ENCODE peak calls at places on chromosomes 3 and 15, in four cellular contexts. One of them, this sample, is unnamed.
A peak's percentile ranks its signal among the peaks of the same experiment; 100 is the strongest.

GRCh38 chr15:40064231-40064894 is 25.4 kb upstream of the SRP14 start:
- DNase-seq in GM23338: peak; percentile 40
- DNase-seq in left lung: peak; percentile 29
- DNase-seq in fibroblast of lung: no peak
- DNase-seq in this sample: peak; percentile 75

GRCh38 chr3:122247825-122248185 is 64.3 kb downstream of the CASR start:
- DNase-seq in GM23338: no peak
- DNase-seq in left lung: no peak
- DNase-seq in fibroblast of lung: no peak
- DNase-seq in this sample: no peak

GRCh38 chr15:78303729-78304486 is 4.5 kb upstream of the SKIC8 start:
- DNase-seq in GM23338: peak; percentile 39
- DNase-seq in left lung: no peak
- DNase-seq in fibroblast of lung: no peak
- DNase-seq in this sample: no peak

GRCh38 chr3:30042274-30042859 is 564.0 kb upstream of the TGFBR2 start:
- DNase-seq in left lung: peak; percentile 36
- DNase-seq in GM23338: peak; percentile 84
- DNase-seq in fibroblast of lung: peak; percentile 86
- DNase-seq in this sample: peak; percentile 26

GRCh38 chr15:70796516-70797310 is 33.4 kb upstream of the UACA start:
- DNase-seq in left lung: no peak
- DNase-seq in GM23338: no peak
- DNase-seq in fibroblast of lung: no peak
- DNase-seq in this sample: no peak

GRCh38 chr3:8446845-8447244 is 54.8 kb upstream of the LMCD1 start:
- DNase-seq in GM23338: no peak
- DNase-seq in left lung: no peak
- DNase-seq in fibroblast of lung: no peak
- DNase-seq in this sample: no peak

GRCh38 chr3:195447205-195447604 is 4.4 kb upstream of the ACAP2 start:
- DNase-seq in left lung: no peak
- DNase-seq in GM23338: no peak
- DNase-seq in fibroblast of lung: no peak
- DNase-seq in this sample: no peak

GRCh38 chr3:35394400-35394799 is 244.9 kb upstream of the ARPP21 start:
- DNase-seq in fibroblast of lung: no peak
- DNase-seq in left lung: no peak
- DNase-seq in GM23338: no peak
- DNase-seq in this sample: no peak

GRCh38 chr15:82810863-82811421 is 1.5 kb downstream of the WHAMM start:
- DNase-seq in fibroblast of lung: no peak
- DNase-seq in GM23338: no peak
- DNase-seq in left lung: no peak
- DNase-seq in this sample: no peak

GRCh38 chr15:83769411-83769960 is 115.6 kb downstream of the ADAMTSL3 start:
- DNase-seq in GM23338: no peak
- DNase-seq in left lung: no peak
- DNase-seq in fibroblast of lung: no peak
- DNase-seq in this sample: no peak

GRCh38 chr3:66858656-66859381 is 139.3 kb upstream of the KBTBD8 start:
- DNase-seq in fibroblast of lung: no peak
- DNase-seq in left lung: no peak
- DNase-seq in GM23338: peak; percentile 86
- DNase-seq in this sample: no peak

GRCh38 chr15:75235760-75236729 is 22.1 kb upstream of the GOLGA6C start:
- DNase-seq in fibroblast of lung: no peak
- DNase-seq in left lung: peak; percentile 22
- DNase-seq in GM23338: no peak
- DNase-seq in this sample: peak; percentile 4

GRCh38 chr3:125160911-125161371 is 51.6 kb downstream of the SLC12A8 start:
- DNase-seq in GM23338: no peak
- DNase-seq in fibroblast of lung: peak; percentile 64
- DNase-seq in left lung: no peak
- DNase-seq in this sample: no peak

GRCh38 chr3:133548090-133548489 is 25.4 kb upstream of the CDV3 start:
- DNase-seq in left lung: no peak
- DNase-seq in GM23338: no peak
- DNase-seq in fibroblast of lung: no peak
- DNase-seq in this sample: no peak

GRCh38 chr15:57070674-57071073 is 152.2 kb downstream of the TCF12 start:
- DNase-seq in fibroblast of lung: no peak
- DNase-seq in left lung: no peak
- DNase-seq in GM23338: no peak
- DNase-seq in this sample: no peak

GRCh38 chr15:72851586-72851985 is 68.0 kb upstream of the ADPGK start:
- DNase-seq in left lung: no peak
- DNase-seq in fibroblast of lung: no peak
- DNase-seq in GM23338: no peak
- DNase-seq in this sample: no peak

GRCh38 chr15:91496754-91497691 is 356.5 kb upstream of the SLCO3A1 start:
- DNase-seq in left lung: no peak
- DNase-seq in fibroblast of lung: no peak
- DNase-seq in GM23338: no peak
- DNase-seq in this sample: no peak

GRCh38 chr3:12969487-12969886 is 103.7 kb downstream of the IQSEC1 start:
- DNase-seq in GM23338: no peak
- DNase-seq in left lung: no peak
- DNase-seq in fibroblast of lung: no peak
- DNase-seq in this sample: no peak

GRCh38 chr3:73796382-73796781 is 171.6 kb upstream of the PDZRN3 start:
- DNase-seq in left lung: no peak
- DNase-seq in GM23338: no peak
- DNase-seq in fibroblast of lung: no peak
- DNase-seq in this sample: no peak

GRCh38 chr15:56805466-56806146 is 72.3 kb upstream of the ZNF280D start:
- DNase-seq in GM23338: no peak
- DNase-seq in left lung: no peak
- DNase-seq in fibroblast of lung: peak; percentile 82
- DNase-seq in this sample: no peak

GRCh38 chr3:81816473-81817260 is 55.2 kb upstream of the GBE1 start:
- DNase-seq in fibroblast of lung: peak; percentile 48
- DNase-seq in left lung: no peak
- DNase-seq in GM23338: no peak
- DNase-seq in this sample: peak; percentile 72

GRCh38 chr3:117744935-117745334 is 1035.4 kb downstream of the TUSC7 start:
- DNase-seq in left lung: no peak
- DNase-seq in GM23338: no peak
- DNase-seq in fibroblast of lung: no peak
- DNase-seq in this sample: no peak

GRCh38 chr15:34436126-34436955 is 1.3 kb downstream of the GOLGA8A start:
- DNase-seq in fibroblast of lung: peak; percentile 9
- DNase-seq in GM23338: peak; percentile 36
- DNase-seq in left lung: no peak
- DNase-seq in this sample: peak; percentile 14

GRCh38 chr15:28093761-28094535 is 5.2 kb downstream of the OCA2 start:
- DNase-seq in fibroblast of lung: no peak
- DNase-seq in left lung: no peak
- DNase-seq in GM23338: peak; percentile 44
- DNase-seq in this sample: no peak

GRCh38 chr3:194344012-194344411 is 7.1 kb downstream of the CPN2 start:
- DNase-seq in GM23338: peak; percentile 90
- DNase-seq in left lung: peak; percentile 76
- DNase-seq in fibroblast of lung: peak; percentile 63
- DNase-seq in this sample: peak; percentile 88

GRCh38 chr15:63484433-63484832 is 20.0 kb upstream of the USP3 start:
- DNase-seq in left lung: no peak
- DNase-seq in GM23338: no peak
- DNase-seq in fibroblast of lung: no peak
- DNase-seq in this sample: no peak

GRCh38 chr15:39077998-39078397 is 502.9 kb upstream of the THBS1 start:
- DNase-seq in GM23338: no peak
- DNase-seq in fibroblast of lung: no peak
- DNase-seq in left lung: no peak
- DNase-seq in this sample: no peak

GRCh38 chr3:87796137-87796899 is 262.5 kb downstream of the CGGBP1 start:
- DNase-seq in left lung: no peak
- DNase-seq in GM23338: no peak
- DNase-seq in fibroblast of lung: no peak
- DNase-seq in this sample: no peak

GRCh38 chr3:169466990-169467389 is 196.5 kb downstream of the MECOM start:
- DNase-seq in GM23338: no peak
- DNase-seq in left lung: no peak
- DNase-seq in fibroblast of lung: no peak
- DNase-seq in this sample: no peak

GRCh38 chr3:14766428-14767244 is 52.1 kb upstream of the FGD5 start:
- DNase-seq in GM23338: no peak
- DNase-seq in left lung: no peak
- DNase-seq in fibroblast of lung: no peak
- DNase-seq in this sample: no peak

GRCh38 chr3:124131158-124132115 is 139.5 kb upstream of the ROPN1 start:
- DNase-seq in left lung: no peak
- DNase-seq in GM23338: no peak
- DNase-seq in fibroblast of lung: no peak
- DNase-seq in this sample: no peak

GRCh38 chr3:66394261-66395249 is 106.3 kb downstream of the LRIG1 start:
- DNase-seq in fibroblast of lung: no peak
- DNase-seq in left lung: no peak
- DNase-seq in GM23338: no peak
- DNase-seq in this sample: no peak

GRCh38 chr15:33846151-33846550 is 122.1 kb upstream of the CHRM5 start:
- DNase-seq in fibroblast of lung: no peak
- DNase-seq in GM23338: no peak
- DNase-seq in left lung: no peak
- DNase-seq in this sample: no peak

GRCh38 chr3:188104050-188104449 is 49.9 kb upstream of the LPP start:
- DNase-seq in left lung: no peak
- DNase-seq in fibroblast of lung: no peak
- DNase-seq in GM23338: no peak
- DNase-seq in this sample: no peak

DNA sequence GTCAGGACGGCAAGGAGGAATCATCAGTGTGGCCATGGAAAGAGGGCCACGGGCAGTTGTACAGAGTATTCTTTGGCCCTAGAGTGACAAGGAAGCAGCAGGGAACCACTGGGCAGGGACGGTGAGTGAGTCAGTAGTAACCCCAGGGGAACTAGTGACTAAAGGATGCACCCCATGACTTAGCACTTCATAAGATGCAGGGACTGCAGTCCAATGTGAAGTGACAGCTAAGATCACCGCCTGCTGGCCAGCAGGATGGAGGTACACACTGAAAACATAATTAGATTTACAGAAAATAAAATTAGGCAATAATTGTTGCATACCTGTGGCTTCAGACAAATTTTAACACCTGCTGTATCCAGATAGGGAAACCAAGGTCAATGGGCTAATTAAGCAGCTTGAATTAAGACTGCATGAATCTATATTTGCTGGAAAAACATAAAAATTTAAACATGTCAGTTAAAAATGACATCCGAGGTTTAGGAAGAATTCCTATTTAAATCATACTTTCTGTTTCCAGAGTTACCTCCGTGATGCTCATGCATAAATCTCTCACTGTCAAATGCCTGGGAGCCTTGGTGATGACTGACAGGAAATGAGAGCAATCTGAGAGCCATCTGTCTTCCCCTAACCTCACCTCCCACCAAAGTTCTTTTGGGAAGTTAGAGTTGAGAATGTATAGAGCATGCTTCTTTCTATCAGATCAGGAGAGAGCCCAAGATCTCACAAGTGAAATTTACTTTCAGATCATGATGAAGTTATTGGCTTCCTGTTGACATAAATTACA is 56.5 kb downstream of the DCLK3 start:
- DNase-seq in fibroblast of lung: peak; percentile 47
- DNase-seq in GM23338: peak; percentile 40
- DNase-seq in left lung: no peak
- DNase-seq in this sample: no peak
- TF ChIP-seq CTCF in fibroblast of lung: peak; percentile 14
- TF ChIP-seq CTCF in GM23338: peak; percentile 46
- TF ChIP-seq CTCF in left lung: no peak
- TF ChIP-seq CTCF in this sample: no peak

GRCh38 chr3:47291158-47291753 is 8.5 kb downstream of the KLHL18 start:
- DNase-seq in left lung: no peak
- DNase-seq in GM23338: no peak
- DNase-seq in fibroblast of lung: no peak
- DNase-seq in this sample: no peak
- TF ChIP-seq CTCF in left lung: no peak
- TF ChIP-seq CTCF in GM23338: no peak
- TF ChIP-seq CTCF in fibroblast of lung: no peak
- TF ChIP-seq CTCF in this sample: no peak

GRCh38 chr15:55770261-55770660 is 27.3 kb upstream of the PRTG start:
- DNase-seq in GM23338: no peak
- DNase-seq in fibroblast of lung: peak; percentile 77
- DNase-seq in left lung: no peak
- DNase-seq in this sample: no peak

GRCh38 chr15:55766676-55767075 is 23.7 kb upstream of the PRTG start:
- DNase-seq in left lung: no peak
- DNase-seq in GM23338: no peak
- DNase-seq in fibroblast of lung: no peak
- DNase-seq in this sample: no peak

GRCh38 chr15:55768670-55769185 is 25.8 kb upstream of the PRTG start:
- DNase-seq in fibroblast of lung: no peak
- DNase-seq in left lung: no peak
- DNase-seq in GM23338: no peak
- DNase-seq in this sample: no peak

GRCh38 chr15:55774113-55774970 is 31.4 kb upstream of the PRTG start:
- DNase-seq in left lung: no peak
- DNase-seq in GM23338: peak; percentile 86
- DNase-seq in fibroblast of lung: peak; percentile 27
- DNase-seq in this sample: peak; percentile 53

GRCh38 chr15:55770808-55771207 is 27.9 kb upstream of the PRTG start:
- DNase-seq in left lung: no peak
- DNase-seq in fibroblast of lung: no peak
- DNase-seq in GM23338: no peak
- DNase-seq in this sample: no peak
- TF ChIP-seq CTCF in left lung: no peak
- TF ChIP-seq CTCF in fibroblast of lung: no peak
- TF ChIP-seq CTCF in GM23338: no peak
- TF ChIP-seq CTCF in this sample: no peak

GRCh38 chr15:100932676-100933348 is 13.7 kb downstream of the LRRK1 start:
- DNase-seq in GM23338: peak; percentile 11
- DNase-seq in fibroblast of lung: no peak
- DNase-seq in left lung: no peak
- DNase-seq in this sample: no peak

GRCh38 chr15:100937171-100937570 is 18.0 kb downstream of the LRRK1 start:
- DNase-seq in fibroblast of lung: no peak
- DNase-seq in left lung: no peak
- DNase-seq in GM23338: no peak
- DNase-seq in this sample: no peak

GRCh38 chr15:100934166-100934565 is 15.0 kb downstream of the LRRK1 start:
- DNase-seq in left lung: no peak
- DNase-seq in GM23338: no peak
- DNase-seq in fibroblast of lung: no peak
- DNase-seq in this sample: no peak

GRCh38 chr15:100931143-100931890 is 12.2 kb downstream of the LRRK1 start:
- DNase-seq in fibroblast of lung: no peak
- DNase-seq in GM23338: no peak
- DNase-seq in left lung: no peak
- DNase-seq in this sample: peak; percentile 42

GRCh38 chr15:100934735-100935134 is 15.6 kb downstream of the LRRK1 start:
- DNase-seq in left lung: no peak
- DNase-seq in fibroblast of lung: no peak
- DNase-seq in GM23338: peak; percentile 28
- DNase-seq in this sample: no peak
- TF ChIP-seq CTCF in left lung: no peak
- TF ChIP-seq CTCF in fibroblast of lung: no peak
- TF ChIP-seq CTCF in GM23338: peak; percentile 9
- TF ChIP-seq CTCF in this sample: no peak